ENCODE peak calls at places on chromosome 19, in nine cellular contexts. One of them, this sample, is unnamed.

GRCh38 chr19:35247526-35248309 is 1.1 kb upstream of the LSR start:
- DNase-seq in Panc1: peak; percentile 53
- DNase-seq in tibial nerve: no peak
- DNase-seq in HFF-Myc: no peak
- DNase-seq in neural crest cell: no peak
- DNase-seq in nephron progenitor cell: peak; percentile 85
- DNase-seq in Calu3: peak; percentile 97
- DNase-seq in fibroblast of villous mesenchyme: no peak
- DNase-seq in H9: peak; percentile 97
- DNase-seq in this sample: peak; percentile 45

GRCh38 chr19:38252935-38253691 is 3.1 kb downstream of the PPP1R14A start:
- DNase-seq in Panc1: no peak
- DNase-seq in tibial nerve: no peak
- DNase-seq in HFF-Myc: no peak
- DNase-seq in neural crest cell: no peak
- DNase-seq in nephron progenitor cell: peak; percentile 30
- DNase-seq in Calu3: no peak
- DNase-seq in fibroblast of villous mesenchyme: no peak
- DNase-seq in H9: no peak
- DNase-seq in this sample: peak; percentile 85

GRCh38 chr19:48487544-48487943 is 18.4 kb downstream of the CYTH2 start:
- DNase-seq in Panc1: no peak
- DNase-seq in tibial nerve: no peak
- DNase-seq in HFF-Myc: no peak
- DNase-seq in neural crest cell: no peak
- DNase-seq in nephron progenitor cell: no peak
- DNase-seq in Calu3: no peak
- DNase-seq in fibroblast of villous mesenchyme: no peak
- DNase-seq in H9: no peak
- DNase-seq in this sample: no peak

GRCh38 chr19:3547301-3547731 is 8.3 kb downstream of the TEKTIP1 start:
- DNase-seq in Panc1: no peak
- DNase-seq in tibial nerve: no peak
- DNase-seq in HFF-Myc: no peak
- DNase-seq in neural crest cell: no peak
- DNase-seq in nephron progenitor cell: no peak
- DNase-seq in Calu3: no peak
- DNase-seq in fibroblast of villous mesenchyme: no peak
- DNase-seq in H9: no peak
- DNase-seq in this sample: peak; percentile 59

GRCh38 chr19:10915511-10916091 is 12.8 kb downstream of the YIPF2 start:
- DNase-seq in Panc1: no peak
- DNase-seq in tibial nerve: peak; percentile 25
- DNase-seq in HFF-Myc: peak; percentile 93
- DNase-seq in neural crest cell: no peak
- DNase-seq in nephron progenitor cell: no peak
- DNase-seq in Calu3: no peak
- DNase-seq in fibroblast of villous mesenchyme: peak; percentile 95
- DNase-seq in H9: peak; percentile 22
- DNase-seq in this sample: peak; percentile 66

GRCh38 chr19:18507021-18507726 is 14.7 kb downstream of the ELL start:
- DNase-seq in Panc1: no peak
- DNase-seq in tibial nerve: no peak
- DNase-seq in HFF-Myc: no peak
- DNase-seq in neural crest cell: no peak
- DNase-seq in nephron progenitor cell: no peak
- DNase-seq in Calu3: no peak
- DNase-seq in fibroblast of villous mesenchyme: peak; percentile 37
- DNase-seq in H9: no peak
- DNase-seq in this sample: no peak

GRCh38 chr19:3375221-3376088 is 9.1 kb downstream of the NFIC start:
- DNase-seq in Panc1: no peak
- DNase-seq in tibial nerve: peak; percentile 86
- DNase-seq in HFF-Myc: no peak
- DNase-seq in neural crest cell: no peak
- DNase-seq in nephron progenitor cell: no peak
- DNase-seq in Calu3: no peak
- DNase-seq in fibroblast of villous mesenchyme: peak; percentile 67
- DNase-seq in H9: no peak
- DNase-seq in this sample: no peak

GRCh38 chr19:30071871-30072270 is 129.8 kb downstream of the URI1 start:
- DNase-seq in Panc1: no peak
- DNase-seq in tibial nerve: no peak
- DNase-seq in HFF-Myc: no peak
- DNase-seq in neural crest cell: no peak
- DNase-seq in nephron progenitor cell: no peak
- DNase-seq in Calu3: no peak
- DNase-seq in fibroblast of villous mesenchyme: no peak
- DNase-seq in H9: no peak
- DNase-seq in this sample: peak; percentile 5

GRCh38 chr19:2327773-2328400 is 499 bp downstream of the LSM7 start:
- DNase-seq in Panc1: no peak
- DNase-seq in tibial nerve: peak; percentile 19
- DNase-seq in HFF-Myc: no peak
- DNase-seq in neural crest cell: no peak
- DNase-seq in nephron progenitor cell: no peak
- DNase-seq in Calu3: peak; percentile 41
- DNase-seq in fibroblast of villous mesenchyme: peak; percentile 79
- DNase-seq in H9: peak; percentile 81
- DNase-seq in this sample: peak; percentile 14

GRCh38 chr19:2329162-2329505 is 650 bp downstream of the SPPL2B start:
- DNase-seq in Panc1: no peak
- DNase-seq in tibial nerve: no peak
- DNase-seq in HFF-Myc: no peak
- DNase-seq in neural crest cell: no peak
- DNase-seq in nephron progenitor cell: no peak
- DNase-seq in Calu3: no peak
- DNase-seq in fibroblast of villous mesenchyme: no peak
- DNase-seq in H9: no peak
- DNase-seq in this sample: peak; percentile 17

GRCh38 chr19:2328401-2329161 is at the start of the genes LSM7 and SPPL2B:
- DNase-seq in Panc1: no peak
- DNase-seq in tibial nerve: peak; percentile 84
- DNase-seq in HFF-Myc: no peak
- DNase-seq in neural crest cell: peak; percentile 91
- DNase-seq in nephron progenitor cell: peak; percentile 96
- DNase-seq in Calu3: peak; percentile 86
- DNase-seq in fibroblast of villous mesenchyme: peak; percentile 88
- DNase-seq in H9: peak; percentile 85
- DNase-seq in this sample: peak; percentile 92

GRCh38 chr19:2325261-2326046 is 2.9 kb downstream of the LSM7 start:
- DNase-seq in Panc1: no peak
- DNase-seq in tibial nerve: no peak
- DNase-seq in HFF-Myc: no peak
- DNase-seq in neural crest cell: no peak
- DNase-seq in nephron progenitor cell: no peak
- DNase-seq in Calu3: no peak
- DNase-seq in fibroblast of villous mesenchyme: no peak
- DNase-seq in H9: no peak
- DNase-seq in this sample: peak; percentile 29

DNA sequence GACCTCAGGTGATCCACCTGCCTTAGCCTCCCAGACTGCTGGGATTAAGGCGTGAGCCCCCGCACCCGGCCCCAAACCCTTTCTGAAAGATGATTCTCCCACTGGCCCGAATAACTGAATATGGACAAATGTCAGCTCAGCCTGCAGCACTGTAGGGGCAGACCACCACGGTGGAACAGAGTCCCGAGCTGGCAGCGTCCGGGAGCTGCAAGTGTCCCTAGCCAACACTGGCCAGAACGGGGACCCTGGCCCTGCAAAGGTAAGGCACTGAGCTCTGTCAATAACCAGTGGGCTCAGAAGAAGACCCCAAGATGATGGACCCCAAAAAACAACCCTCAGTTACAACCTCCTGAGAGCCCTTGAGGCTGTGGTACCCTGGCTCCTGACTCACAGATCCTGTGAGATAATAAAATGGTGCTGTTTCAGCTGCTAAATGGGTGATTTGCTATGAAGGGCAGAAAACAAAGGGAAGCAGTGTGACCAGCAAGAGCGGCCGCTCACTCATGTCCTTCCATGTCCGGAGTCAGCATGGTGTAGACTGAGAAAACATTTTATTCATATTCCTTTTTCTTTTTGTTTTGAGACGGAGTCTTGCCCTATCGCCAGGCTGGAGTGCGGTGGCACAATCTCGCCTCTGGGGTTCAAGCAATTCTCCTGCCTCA is 1.6 kb downstream of the LSM7 start:
- DNase-seq in Panc1: no peak
- DNase-seq in tibial nerve: no peak
- DNase-seq in HFF-Myc: no peak
- DNase-seq in neural crest cell: no peak
- DNase-seq in nephron progenitor cell: no peak
- DNase-seq in Calu3: no peak
- DNase-seq in fibroblast of villous mesenchyme: no peak
- DNase-seq in H9: no peak
- DNase-seq in this sample: no peak
- TF ChIP-seq CTCF in Panc1: no peak
- TF ChIP-seq CTCF in tibial nerve: no peak
- TF ChIP-seq CTCF in HFF-Myc: no peak
- TF ChIP-seq CTCF in neural crest cell: no peak
- TF ChIP-seq CTCF in nephron progenitor cell: no peak
- TF ChIP-seq CTCF in Calu3: no peak
- TF ChIP-seq CTCF in fibroblast of villous mesenchyme: no peak
- TF ChIP-seq CTCF in H9: no peak
- TF ChIP-seq CTCF in this sample: no peak

DNA sequence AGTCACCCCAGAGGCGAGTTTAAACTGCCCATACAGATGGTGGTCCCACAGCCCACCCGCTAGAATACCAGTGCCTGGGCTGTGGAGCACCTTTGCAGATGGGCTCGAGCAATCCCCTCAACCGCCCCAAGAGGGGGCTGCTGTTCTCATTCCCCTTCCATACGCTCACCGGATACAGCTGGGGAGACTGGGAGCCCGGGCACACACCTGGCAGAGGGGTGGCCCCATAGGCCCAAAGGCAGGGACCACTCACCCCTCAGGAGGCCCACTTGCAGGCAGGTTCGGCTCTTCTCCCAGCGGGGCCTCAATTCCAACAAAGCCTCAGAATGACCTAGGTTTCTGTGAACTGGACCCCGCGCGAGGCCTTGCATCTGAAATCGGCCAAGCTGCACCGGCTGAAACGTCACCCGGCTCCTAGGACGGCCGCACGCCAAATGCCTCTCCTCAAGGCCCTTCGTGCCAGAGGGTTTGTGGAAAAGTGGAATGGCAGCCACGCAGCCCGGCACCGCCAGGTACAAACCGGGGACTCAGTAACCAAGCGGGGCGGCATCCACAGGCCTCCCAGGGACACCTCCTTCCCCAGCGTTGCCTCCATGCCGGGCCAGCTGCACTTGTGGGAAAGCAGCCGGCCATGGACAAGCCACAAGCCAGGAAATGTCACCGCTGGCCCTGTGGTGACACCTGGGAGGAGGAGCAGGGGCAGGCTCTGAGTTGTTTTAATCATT is 18.7 kb downstream of the MLLT1 start:
- DNase-seq in Panc1: no peak
- DNase-seq in tibial nerve: no peak
- DNase-seq in HFF-Myc: no peak
- DNase-seq in neural crest cell: peak; percentile 41
- DNase-seq in nephron progenitor cell: peak; percentile 59
- DNase-seq in Calu3: peak; percentile 23
- DNase-seq in fibroblast of villous mesenchyme: no peak
- DNase-seq in H9: peak; percentile 77
- DNase-seq in this sample: peak; percentile 67
- TF ChIP-seq CTCF in Panc1: peak; percentile 77
- TF ChIP-seq CTCF in tibial nerve: peak; percentile 34
- TF ChIP-seq CTCF in HFF-Myc: peak; percentile 64
- TF ChIP-seq CTCF in neural crest cell: peak; percentile 61
- TF ChIP-seq CTCF in nephron progenitor cell: peak; percentile 67
- TF ChIP-seq CTCF in Calu3: peak; percentile 44
- TF ChIP-seq CTCF in fibroblast of villous mesenchyme: peak; percentile 72
- TF ChIP-seq CTCF in H9: peak; percentile 77
- TF ChIP-seq CTCF in this sample: peak; percentile 69

GRCh38 chr19:19514881-19515763 is at the start of gene TSSK6:
- DNase-seq in Panc1: no peak
- DNase-seq in tibial nerve: no peak
- DNase-seq in HFF-Myc: no peak
- DNase-seq in neural crest cell: no peak
- DNase-seq in nephron progenitor cell: no peak
- DNase-seq in Calu3: no peak
- DNase-seq in fibroblast of villous mesenchyme: no peak
- DNase-seq in H9: no peak
- DNase-seq in this sample: no peak

GRCh38 chr19:19514215-19514633 is 1.1 kb downstream of the TSSK6 start:
- DNase-seq in Panc1: no peak
- DNase-seq in tibial nerve: no peak
- DNase-seq in HFF-Myc: no peak
- DNase-seq in neural crest cell: no peak
- DNase-seq in nephron progenitor cell: no peak
- DNase-seq in Calu3: no peak
- DNase-seq in fibroblast of villous mesenchyme: peak; percentile 91
- DNase-seq in H9: no peak
- DNase-seq in this sample: no peak

GRCh38 chr19:19517235-19517619 is 1.2 kb downstream of the NDUFA13 start:
- DNase-seq in Panc1: no peak
- DNase-seq in tibial nerve: no peak
- DNase-seq in HFF-Myc: no peak
- DNase-seq in neural crest cell: no peak
- DNase-seq in nephron progenitor cell: no peak
- DNase-seq in Calu3: no peak
- DNase-seq in fibroblast of villous mesenchyme: no peak
- DNase-seq in H9: no peak
- DNase-seq in this sample: no peak

GRCh38 chr19:19513671-19514070 is 1.7 kb downstream of the TSSK6 start:
- DNase-seq in Panc1: no peak
- DNase-seq in tibial nerve: no peak
- DNase-seq in HFF-Myc: no peak
- DNase-seq in neural crest cell: no peak
- DNase-seq in nephron progenitor cell: no peak
- DNase-seq in Calu3: no peak
- DNase-seq in fibroblast of villous mesenchyme: no peak
- DNase-seq in H9: no peak
- DNase-seq in this sample: no peak

DNA sequence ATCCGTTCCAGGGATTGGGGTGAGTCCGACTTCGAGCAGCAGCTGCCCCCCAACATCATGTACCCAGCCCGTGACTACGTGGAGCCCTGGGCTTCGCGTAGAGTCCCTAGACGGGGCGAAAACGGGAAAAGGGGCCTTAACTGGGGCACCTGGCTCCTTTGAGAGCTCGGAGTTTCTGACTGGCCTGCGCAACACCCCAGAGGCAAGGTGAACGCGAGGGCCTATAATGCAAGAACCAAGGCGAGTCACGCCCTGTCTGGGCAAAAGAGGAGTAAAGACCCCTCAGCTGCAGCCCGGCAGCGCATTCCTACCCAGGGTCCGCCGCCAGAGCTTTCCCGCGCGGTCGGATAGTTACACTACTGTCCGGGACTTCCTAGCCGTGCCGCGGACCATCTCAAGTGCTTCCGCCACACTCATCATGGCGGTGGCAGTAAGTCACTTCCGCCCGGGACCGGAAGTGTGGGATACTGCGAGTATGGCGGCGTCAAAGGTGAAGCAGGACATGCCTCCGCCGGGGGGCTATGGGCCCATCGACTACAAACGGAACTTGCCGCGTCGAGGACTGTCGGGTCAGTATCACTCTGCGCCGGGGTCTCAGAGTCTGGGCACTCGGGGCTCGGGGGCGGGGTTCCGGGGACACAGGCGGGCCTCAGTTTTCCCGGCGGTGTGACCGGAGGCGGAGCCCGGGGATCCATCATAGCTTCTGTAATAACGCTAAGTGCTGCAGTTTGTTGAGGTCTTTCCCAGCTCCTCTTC is at the start of gene NDUFA13:
- DNase-seq in Panc1: no peak
- DNase-seq in tibial nerve: peak; percentile 97
- DNase-seq in HFF-Myc: peak; percentile 87
- DNase-seq in neural crest cell: peak; percentile 98
- DNase-seq in nephron progenitor cell: peak; percentile 96
- DNase-seq in Calu3: peak; percentile 86
- DNase-seq in fibroblast of villous mesenchyme: peak; percentile 93
- DNase-seq in H9: peak; percentile 95
- DNase-seq in this sample: peak; percentile 96
- TF ChIP-seq CTCF in Panc1: no peak
- TF ChIP-seq CTCF in tibial nerve: no peak
- TF ChIP-seq CTCF in HFF-Myc: no peak
- TF ChIP-seq CTCF in neural crest cell: peak; percentile 22
- TF ChIP-seq CTCF in nephron progenitor cell: no peak
- TF ChIP-seq CTCF in Calu3: no peak
- TF ChIP-seq CTCF in fibroblast of villous mesenchyme: no peak
- TF ChIP-seq CTCF in H9: no peak
- TF ChIP-seq CTCF in this sample: no peak

GRCh38 chr19:12400618-12401502 is at the start of gene ZNF799:
- DNase-seq in Panc1: peak; percentile 69
- DNase-seq in tibial nerve: peak; percentile 98
- DNase-seq in HFF-Myc: peak; percentile 83
- DNase-seq in neural crest cell: peak; percentile 84
- DNase-seq in nephron progenitor cell: peak; percentile 90
- DNase-seq in Calu3: peak; percentile 92
- DNase-seq in fibroblast of villous mesenchyme: peak; percentile 96
- DNase-seq in H9: peak; percentile 95
- DNase-seq in this sample: peak; percentile 93
- TF ChIP-seq CTCF in Panc1: peak; percentile 29
- TF ChIP-seq CTCF in tibial nerve: no peak
- TF ChIP-seq CTCF in HFF-Myc: no peak
- TF ChIP-seq CTCF in neural crest cell: peak; percentile 38
- TF ChIP-seq CTCF in nephron progenitor cell: no peak
- TF ChIP-seq CTCF in Calu3: no peak
- TF ChIP-seq CTCF in fibroblast of villous mesenchyme: no peak
- TF ChIP-seq CTCF in H9: no peak
- TF ChIP-seq CTCF in this sample: no peak